ENCODE peak calls at places on chromosome X, in four cellular contexts. U is GM12891; A is naive thymus-derived CD4-positive, alpha-beta T cell; Z is MG63. X is an unnamed sample.

GRCh38 chrX:30141966-30142365 is 73.4 kb upstream of the MAGEB2 start:
- DNase-seq in A (no peak), Z (peak; percentile 9), U (no peak), X (no peak)

GRCh38 chrX:19782419-19782818 is 105.0 kb downstream of the SH3KBP1 start:
- DNase-seq in Z (no peak), U (no peak), A (no peak), X (no peak)

GRCh38 chrX:39857780-39858179 is 240.0 kb downstream of the BCOR start:
- DNase-seq in U (no peak), A (no peak), Z (no peak), X (no peak)

GRCh38 chrX:24298191-24298590 is 15.7 kb downstream of the SUPT20HL2 start:
- DNase-seq in Z (no peak), U (no peak), A (no peak), X (no peak)

GRCh38 chrX:7139202-7140081 is 8.1 kb upstream of the STS start:
- DNase-seq in A (no peak), Z (peak; percentile 73), U (no peak), X (no peak)

GRCh38 chrX:100659431-100660137 is 15.6 kb downstream of the SRPX2 start:
- DNase-seq in U (no peak), A (no peak), Z (no peak), X (no peak)

GRCh38 chrX:55486736-55487135 is 2.9 kb downstream of the USP51 start:
- DNase-seq in Z (peak; percentile 24), A (no peak), U (no peak), X (no peak)

GRCh38 chrX:117196481-117196880 is 733.7 kb upstream of the CT83 start:
- DNase-seq in A (no peak), U (no peak), Z (no peak), X (peak; percentile 23)

GRCh38 chrX:30570505-30570904 is 7.1 kb downstream of the TASL start:
- DNase-seq in Z (no peak), A (no peak), U (no peak), X (no peak)

GRCh38 chrX:106300656-106301055 is 132.6 kb downstream of the PWWP3B start:
- DNase-seq in A (no peak), U (no peak), Z (no peak), X (no peak)

GRCh38 chrX:154409222-154409871 is at the start of gene DNASE1L1:
- DNase-seq in Z (peak; percentile 95), U (no peak), A (no peak), X (no peak)

GRCh38 chrX:135345328-135345645 is 36.0 kb downstream of the ETDC start:
- DNase-seq in A (no peak), Z (peak; percentile 56), U (no peak), X (no peak)

GRCh38 chrX:150202641-150203248 is 160.4 kb upstream of the MAMLD1 start:
- DNase-seq in A (no peak), U (no peak), Z (no peak), X (no peak)

GRCh38 chrX:155767101-155767878 is 113.9 kb upstream of the VAMP7 start:
- DNase-seq in A (peak; percentile 8), Z (peak; percentile 60), U (no peak), X (peak; percentile 56)

GRCh38 chrX:18537524-18537923 is 112.1 kb downstream of the CDKL5 start:
- DNase-seq in A (no peak), U (no peak), Z (no peak), X (no peak)

X was measured in iPS DF 19.7.